ENCODE peak calls at places on chromosomes 16 and 17, in four cellular contexts. G, J, K and L are unnamed samples.

GRCh38 chr17:41793749-41794602 is 7.5 kb upstream of the JUP start:
- DNase-seq in G (no peak), J (no peak), K (no peak), L (no peak)

GRCh38 chr17:28938552-28938951 is 12.8 kb downstream of the PHF12 start:
- DNase-seq in G (peak; percentile 17), J (no peak), K (no peak), L (no peak)

GRCh38 chr16:89096768-89097527 is 3.3 kb downstream of the ACSF3 start:
- DNase-seq in G (no peak), J (no peak), K (no peak), L (peak; percentile 100)

GRCh38 chr17:56884483-56885144 is 29.2 kb downstream of the TRIM25 start:
- DNase-seq in G (no peak), J (no peak), K (no peak), L (no peak)

GRCh38 chr17:7477392-7478275 is 1.8 kb downstream of the ZBTB4 start:
- DNase-seq in G (peak; percentile 96), J (no peak), K (no peak), L (no peak)

GRCh38 chr17:64611374-64611773 is 50.7 kb downstream of the SMURF2 start:
- DNase-seq in G (no peak), J (no peak), K (no peak), L (no peak)

GRCh38 chr16:17024514-17024913 is 446.2 kb downstream of the XYLT1 start:
- DNase-seq in G (no peak), J (no peak), K (no peak), L (no peak)

GRCh38 chr17:64148017-64148631 is 18.2 kb upstream of the ERN1 start:
- DNase-seq in G (peak; percentile 42), J (no peak), K (no peak), L (peak; percentile 23)

GRCh38 chr17:75508122-75508719 is 7.1 kb downstream of the CASKIN2 start:
- DNase-seq in G (no peak), J (no peak), K (no peak), L (no peak)

GRCh38 chr16:14353340-14353739 is 276.7 kb downstream of the PARN start:
- DNase-seq in G (no peak), J (no peak), K (no peak), L (no peak)

GRCh38 chr17:78313735-78314648 is 45.9 kb downstream of the SOCS3 start:
- DNase-seq in G (peak; percentile 45), J (no peak), K (peak; percentile 78), L (peak; percentile 76)

GRCh38 chr16:4323071-4323844 is 7.4 kb downstream of the GLIS2 start:
- DNase-seq in G (no peak), J (no peak), K (no peak), L (no peak)

GRCh38 chr17:65231662-65232335 is 94.6 kb downstream of the RGS9 start:
- DNase-seq in G (peak; percentile 87), J (peak; percentile 16), K (peak; percentile 65), L (peak; percentile 55)

GRCh38 chr17:41298458-41299135 is 4.1 kb downstream of the KRTAP29-1 start:
- DNase-seq in G (no peak), J (no peak), K (no peak), L (no peak)

GRCh38 chr17:46063239-46063638 is 64.2 kb downstream of the STH start:
- DNase-seq in G (peak; percentile 89), J (no peak), K (no peak), L (no peak)

GRCh38 chr17:27995554-27995953 is 46.9 kb upstream of the NLK start:
- DNase-seq in G (peak; percentile 2), J (no peak), K (no peak), L (no peak)

GRCh38 chr17:76557368-76558209 is 17.7 kb downstream of the PRCD start:
- DNase-seq in G (peak; percentile 95), J (peak; percentile 96), K (peak; percentile 97), L (peak; percentile 94)

GRCh38 chr17:32533296-32533695 is 46.5 kb downstream of the CDK5R1 start:
- DNase-seq in G (no peak), J (no peak), K (no peak), L (no peak)

GRCh38 chr16:30567160-30567990 is 4.1 kb downstream of the ZNF688 start:
- DNase-seq in G (no peak), J (no peak), K (no peak), L (no peak)

GRCh38 chr17:5584971-5585794 is 874 bp upstream of the NLRP1 start:
- DNase-seq in G (peak; percentile 94), J (no peak), K (no peak), L (no peak)

DNA sequence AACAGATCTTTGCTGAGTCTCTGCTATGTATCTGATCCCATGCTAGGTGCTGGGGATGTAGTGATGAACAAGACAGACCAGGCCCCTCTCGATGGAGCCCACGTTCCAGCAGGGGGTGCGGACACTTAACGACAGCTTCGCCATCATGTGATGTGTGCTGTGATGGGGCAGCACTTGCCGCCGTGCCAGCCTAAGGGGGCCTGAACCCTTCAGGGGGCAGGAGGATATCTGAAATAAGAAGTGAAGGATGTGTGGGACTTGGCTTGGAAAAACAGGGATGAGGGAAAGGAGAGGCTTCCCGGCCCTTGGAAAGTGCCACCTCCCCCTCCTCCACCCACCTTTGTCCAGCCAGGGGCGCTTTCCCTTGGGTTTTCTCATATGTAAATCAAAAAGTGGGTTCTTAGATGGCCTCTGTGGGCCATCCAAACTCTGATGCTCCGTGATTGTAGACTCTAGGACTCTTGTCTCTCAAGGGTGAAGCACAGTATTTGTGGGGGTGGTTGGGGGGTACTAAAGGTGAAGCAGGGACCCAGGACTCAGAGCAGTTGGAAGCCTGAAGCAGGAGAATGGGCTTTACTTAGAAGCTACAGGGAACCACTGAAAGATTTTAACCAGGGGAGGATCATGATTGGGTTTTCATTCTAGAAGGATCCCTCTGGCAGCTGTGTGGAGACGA is 4.0 kb upstream of the DLX3 start:
- DNase-seq in G (no peak), J (no peak), K (no peak), L (no peak)
- H3K4me3 ChIP-seq in G (no peak overlapping the region), J (no peak overlapping the region), K (no peak overlapping the region), L (no peak overlapping the region)

DNA sequence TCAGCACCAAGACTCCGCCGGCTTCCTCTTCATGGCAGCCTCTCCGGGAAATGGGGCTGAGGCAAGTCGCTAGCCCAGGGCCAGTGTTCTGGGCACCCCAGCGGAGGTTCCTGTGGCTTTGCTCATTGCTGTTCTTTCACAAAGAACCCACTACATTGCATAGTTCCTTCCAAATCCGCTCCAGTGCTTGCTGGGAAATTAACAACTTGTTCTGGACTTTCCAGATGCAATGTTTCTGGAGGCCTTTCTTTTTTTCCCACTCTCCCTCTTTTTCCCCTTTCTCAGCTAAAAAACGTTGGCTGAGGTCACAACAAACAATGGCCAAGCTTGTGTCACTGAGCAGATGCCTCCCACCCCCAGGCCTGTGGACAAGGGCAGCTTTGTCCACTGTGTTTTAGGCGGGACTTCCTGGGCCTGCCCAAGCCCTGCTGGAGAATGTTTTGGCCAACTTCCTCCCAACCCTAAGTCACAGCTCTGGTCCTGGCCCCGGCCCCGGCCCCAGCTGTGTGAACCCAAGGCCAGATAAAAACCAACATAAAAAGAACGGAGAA is 131.5 kb upstream of the RCVRN start:
- DNase-seq in G (peak; percentile 57), J (peak; percentile 74), K (no peak), L (no peak)
- H3K4me3 ChIP-seq in G (no peak overlapping the region), J (peak overlapping the region; percentile 59), K (no peak overlapping the region), L (no peak overlapping the region)

GRCh38 chr16:71883193-71883848 is 661 bp downstream of the ZNF821 start:
- DNase-seq in G (peak; percentile 8), J (peak; percentile 17), K (peak; percentile 36), L (no peak)
- H3K4me3 ChIP-seq in G (peak overlapping the region; percentile 80), J (peak overlapping the region; percentile 96), K (peak overlapping the region; percentile 86), L (peak overlapping the region; percentile 57)

DNA sequence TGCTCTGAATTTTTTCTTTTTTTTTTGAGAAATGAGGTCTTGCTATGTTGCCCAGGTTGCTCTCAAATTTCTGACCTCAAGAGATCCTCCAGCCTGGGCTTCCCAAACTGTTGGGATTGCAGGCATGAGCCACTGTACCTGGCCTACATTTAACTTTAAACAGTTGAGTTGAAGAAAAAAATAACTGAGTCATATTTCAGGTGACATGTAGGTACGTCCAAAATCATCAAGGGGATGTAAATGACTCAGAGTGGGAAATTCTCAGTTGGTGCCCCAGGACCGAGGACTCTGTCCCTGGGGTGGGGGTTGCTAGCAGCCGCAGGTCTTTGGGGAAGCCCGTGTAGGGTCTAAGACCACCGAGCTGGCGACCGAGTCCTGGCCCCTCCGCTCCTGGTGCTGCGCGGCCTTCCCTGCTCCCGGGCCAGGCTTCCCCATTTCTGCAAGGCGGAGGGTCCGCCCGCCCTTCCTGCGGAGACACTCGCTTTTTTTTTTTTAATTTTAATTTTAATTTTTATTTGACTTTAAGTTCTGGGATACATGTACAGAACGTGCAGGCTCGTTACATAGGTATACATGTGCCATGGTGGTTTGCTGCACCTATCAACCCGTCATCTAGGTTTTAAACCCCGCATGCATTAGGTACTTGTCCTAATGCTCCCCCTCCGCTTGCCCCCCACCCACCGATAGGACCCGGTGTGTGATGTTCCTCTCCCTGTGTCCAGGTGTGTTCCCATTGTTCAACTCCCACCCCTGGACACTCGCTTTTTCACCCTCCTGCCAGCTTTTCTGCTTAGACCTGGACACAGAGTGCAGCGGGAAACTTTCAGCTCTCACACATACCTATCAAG is 12.7 kb upstream of the N4BP1 start:
- DNase-seq in G (no peak), J (no peak), K (no peak), L (no peak)
- H3K4me3 ChIP-seq in G (peak overlapping the region; percentile 44), J (peak overlapping the region; percentile 57), K (no peak overlapping the region), L (peak overlapping the region; percentile 57)

GRCh38 chr16:84832488-84833141 is 12.8 kb downstream of the CRISPLD2 start:
- DNase-seq in G (peak; percentile 100), J (peak; percentile 89), K (no peak), L (no peak)

GRCh38 chr16:84833542-84834402 is 14.0 kb downstream of the CRISPLD2 start:
- DNase-seq in G (no peak), J (no peak), K (no peak), L (no peak)

GRCh38 chr16:84834403-84834772 is 14.6 kb downstream of the CRISPLD2 start:
- DNase-seq in G (peak; percentile 72), J (no peak), K (no peak), L (no peak)

GRCh38 chr16:84830765-84831384 is 11.1 kb downstream of the CRISPLD2 start:
- DNase-seq in G (no peak), J (no peak), K (no peak), L (no peak)

GRCh38 chr16:84833142-84833495 is 13.3 kb downstream of the CRISPLD2 start:
- DNase-seq in G (no peak), J (no peak), K (no peak), L (no peak)
- H3K4me3 ChIP-seq in G (peak overlapping the region; percentile 52), J (peak overlapping the region; percentile 28), K (no peak overlapping the region), L (no peak overlapping the region)

GRCh38 chr17:82536220-82537201 is 17.0 kb downstream of the FOXK2 start:
- DNase-seq in G (peak; percentile 81), J (peak; percentile 52), K (no peak), L (no peak)
- H3K4me3 ChIP-seq in G (peak overlapping the region; percentile 33), J (peak overlapping the region; percentile 32), K (no peak overlapping the region), L (no peak overlapping the region)